ENCODE peak calls at places on chromosomes 3 and 15, in eight cellular contexts. One of them, this sample, is unnamed.

GRCh38 chr3:132279030-132279429 is 38.2 kb upstream of the ACP3 start:
- DNase-seq in mammary epithelial cell: no peak
- DNase-seq in body of pancreas: no peak
- DNase-seq in SJSA1: no peak
- DNase-seq in iPS DF 6.9: no peak
- DNase-seq in Peyer's patch: no peak
- DNase-seq in H9: no peak
- DNase-seq in NCI-H524: no peak
- DNase-seq in this sample: no peak

GRCh38 chr15:27059610-27060202 is 88.7 kb downstream of the GABRG3 start:
- DNase-seq in mammary epithelial cell: no peak
- DNase-seq in body of pancreas: peak; percentile 53
- DNase-seq in SJSA1: no peak
- DNase-seq in iPS DF 6.9: peak; percentile 58
- DNase-seq in Peyer's patch: no peak
- DNase-seq in H9: peak; percentile 79
- DNase-seq in NCI-H524: peak; percentile 84
- DNase-seq in this sample: peak; percentile 40

GRCh38 chr15:88647362-88648105 is 8.7 kb downstream of the ISG20 start:
- DNase-seq in mammary epithelial cell: no peak
- DNase-seq in body of pancreas: peak; percentile 82
- DNase-seq in SJSA1: peak; percentile 22
- DNase-seq in iPS DF 6.9: no peak
- DNase-seq in Peyer's patch: peak; percentile 49
- DNase-seq in H9: peak; percentile 22
- DNase-seq in NCI-H524: no peak
- DNase-seq in this sample: no peak

GRCh38 chr15:79977431-79977940 is 6.5 kb upstream of the BCL2A1 start:
- DNase-seq in mammary epithelial cell: no peak
- DNase-seq in body of pancreas: peak; percentile 58
- DNase-seq in SJSA1: peak; percentile 18
- DNase-seq in iPS DF 6.9: no peak
- DNase-seq in Peyer's patch: no peak
- DNase-seq in H9: no peak
- DNase-seq in NCI-H524: no peak
- DNase-seq in this sample: no peak

GRCh38 chr15:60835974-60836373 is 357.0 kb upstream of the ICE2 start:
- DNase-seq in mammary epithelial cell: no peak
- DNase-seq in body of pancreas: no peak
- DNase-seq in SJSA1: no peak
- DNase-seq in iPS DF 6.9: no peak
- DNase-seq in Peyer's patch: no peak
- DNase-seq in H9: no peak
- DNase-seq in NCI-H524: no peak
- DNase-seq in this sample: no peak

GRCh38 chr3:3519266-3519665 is 280.0 kb upstream of the LRRN1 start:
- DNase-seq in mammary epithelial cell: no peak
- DNase-seq in body of pancreas: no peak
- DNase-seq in SJSA1: no peak
- DNase-seq in iPS DF 6.9: no peak
- DNase-seq in Peyer's patch: no peak
- DNase-seq in H9: no peak
- DNase-seq in NCI-H524: no peak
- DNase-seq in this sample: no peak

GRCh38 chr3:36124118-36124796 is 256.0 kb upstream of the STAC start:
- DNase-seq in mammary epithelial cell: peak; percentile 65
- DNase-seq in body of pancreas: no peak
- DNase-seq in SJSA1: no peak
- DNase-seq in iPS DF 6.9: peak; percentile 64
- DNase-seq in Peyer's patch: no peak
- DNase-seq in H9: peak; percentile 72
- DNase-seq in NCI-H524: peak; percentile 14
- DNase-seq in this sample: no peak

GRCh38 chr3:123374016-123374415 is 74.9 kb downstream of the ADCY5 start:
- DNase-seq in mammary epithelial cell: no peak
- DNase-seq in body of pancreas: no peak
- DNase-seq in SJSA1: no peak
- DNase-seq in iPS DF 6.9: no peak
- DNase-seq in Peyer's patch: peak; percentile 4
- DNase-seq in H9: no peak
- DNase-seq in NCI-H524: peak; percentile 94
- DNase-seq in this sample: no peak

GRCh38 chr15:57216288-57216687 is 160.0 kb upstream of the CGNL1 start:
- DNase-seq in mammary epithelial cell: peak; percentile 64
- DNase-seq in body of pancreas: no peak
- DNase-seq in SJSA1: peak; percentile 51
- DNase-seq in iPS DF 6.9: no peak
- DNase-seq in Peyer's patch: no peak
- DNase-seq in H9: no peak
- DNase-seq in NCI-H524: no peak
- DNase-seq in this sample: no peak

GRCh38 chr3:4899654-4900236 is 79.5 kb upstream of the BHLHE40 start:
- DNase-seq in mammary epithelial cell: no peak
- DNase-seq in body of pancreas: peak; percentile 86
- DNase-seq in SJSA1: no peak
- DNase-seq in iPS DF 6.9: no peak
- DNase-seq in Peyer's patch: peak; percentile 53
- DNase-seq in H9: no peak
- DNase-seq in NCI-H524: no peak
- DNase-seq in this sample: no peak

GRCh38 chr3:174125267-174125844 is 727.8 kb downstream of the NLGN1 start:
- DNase-seq in mammary epithelial cell: peak; percentile 12
- DNase-seq in body of pancreas: no peak
- DNase-seq in SJSA1: no peak
- DNase-seq in iPS DF 6.9: peak; percentile 50
- DNase-seq in Peyer's patch: no peak
- DNase-seq in H9: peak; percentile 32
- DNase-seq in NCI-H524: peak; percentile 45
- DNase-seq in this sample: no peak

GRCh38 chr3:184659797-184660301 is 52.0 kb downstream of the MAGEF1 start:
- DNase-seq in mammary epithelial cell: no peak
- DNase-seq in body of pancreas: no peak
- DNase-seq in SJSA1: no peak
- DNase-seq in iPS DF 6.9: no peak
- DNase-seq in Peyer's patch: no peak
- DNase-seq in H9: peak; percentile 54
- DNase-seq in NCI-H524: peak; percentile 93
- DNase-seq in this sample: no peak

GRCh38 chr3:177490626-177491025 is 293.3 kb upstream of the TBL1XR1 start:
- DNase-seq in mammary epithelial cell: no peak
- DNase-seq in body of pancreas: no peak
- DNase-seq in SJSA1: no peak
- DNase-seq in iPS DF 6.9: no peak
- DNase-seq in Peyer's patch: no peak
- DNase-seq in H9: no peak
- DNase-seq in NCI-H524: no peak
- DNase-seq in this sample: no peak

GRCh38 chr3:63774776-63775175 is 44.3 kb upstream of the C3orf49 start:
- DNase-seq in mammary epithelial cell: no peak
- DNase-seq in body of pancreas: no peak
- DNase-seq in SJSA1: no peak
- DNase-seq in iPS DF 6.9: no peak
- DNase-seq in Peyer's patch: no peak
- DNase-seq in H9: no peak
- DNase-seq in NCI-H524: no peak
- DNase-seq in this sample: no peak

GRCh38 chr15:89898628-89899302 is 5.0 kb upstream of the AP3S2 start:
- DNase-seq in mammary epithelial cell: peak; percentile 59
- DNase-seq in body of pancreas: peak; percentile 71
- DNase-seq in SJSA1: no peak
- DNase-seq in iPS DF 6.9: no peak
- DNase-seq in Peyer's patch: peak; percentile 57
- DNase-seq in H9: peak; percentile 83
- DNase-seq in NCI-H524: peak; percentile 38
- DNase-seq in this sample: peak; percentile 45

GRCh38 chr3:134030382-134030753 is 643 bp upstream of the SLCO2A1 start:
- DNase-seq in mammary epithelial cell: no peak
- DNase-seq in body of pancreas: no peak
- DNase-seq in SJSA1: no peak
- DNase-seq in iPS DF 6.9: no peak
- DNase-seq in Peyer's patch: no peak
- DNase-seq in H9: no peak
- DNase-seq in NCI-H524: no peak
- DNase-seq in this sample: no peak

GRCh38 chr3:24490151-24490550 is 4.5 kb downstream of the THRB start:
- DNase-seq in mammary epithelial cell: no peak
- DNase-seq in body of pancreas: peak; percentile 30
- DNase-seq in SJSA1: no peak
- DNase-seq in iPS DF 6.9: no peak
- DNase-seq in Peyer's patch: no peak
- DNase-seq in H9: no peak
- DNase-seq in NCI-H524: no peak
- DNase-seq in this sample: no peak

GRCh38 chr3:194069421-194070219 is 66.3 kb upstream of the HES1 start:
- DNase-seq in mammary epithelial cell: peak; percentile 56
- DNase-seq in body of pancreas: no peak
- DNase-seq in SJSA1: no peak
- DNase-seq in iPS DF 6.9: no peak
- DNase-seq in Peyer's patch: no peak
- DNase-seq in H9: no peak
- DNase-seq in NCI-H524: no peak
- DNase-seq in this sample: no peak

GRCh38 chr15:62896380-62896866 is 146.1 kb upstream of the TPM1 start:
- DNase-seq in mammary epithelial cell: peak; percentile 86
- DNase-seq in body of pancreas: no peak
- DNase-seq in SJSA1: no peak
- DNase-seq in iPS DF 6.9: no peak
- DNase-seq in Peyer's patch: no peak
- DNase-seq in H9: no peak
- DNase-seq in NCI-H524: no peak
- DNase-seq in this sample: no peak

GRCh38 chr15:77144492-77145070 is 73.7 kb upstream of the TSPAN3 start:
- DNase-seq in mammary epithelial cell: peak; percentile 45
- DNase-seq in body of pancreas: no peak
- DNase-seq in SJSA1: peak; percentile 74
- DNase-seq in iPS DF 6.9: no peak
- DNase-seq in Peyer's patch: no peak
- DNase-seq in H9: no peak
- DNase-seq in NCI-H524: no peak
- DNase-seq in this sample: no peak

GRCh38 chr3:11185144-11185543 is 30.9 kb downstream of the HRH1 start:
- DNase-seq in mammary epithelial cell: no peak
- DNase-seq in body of pancreas: no peak
- DNase-seq in SJSA1: no peak
- DNase-seq in iPS DF 6.9: no peak
- DNase-seq in Peyer's patch: no peak
- DNase-seq in H9: no peak
- DNase-seq in NCI-H524: no peak
- DNase-seq in this sample: no peak

GRCh38 chr3:193620650-193621049 is 27.6 kb downstream of the OPA1 start:
- DNase-seq in mammary epithelial cell: peak; percentile 7
- DNase-seq in body of pancreas: no peak
- DNase-seq in SJSA1: no peak
- DNase-seq in iPS DF 6.9: no peak
- DNase-seq in Peyer's patch: no peak
- DNase-seq in H9: no peak
- DNase-seq in NCI-H524: no peak
- DNase-seq in this sample: no peak

GRCh38 chr3:173708191-173708590 is 310.6 kb downstream of the NLGN1 start:
- DNase-seq in mammary epithelial cell: no peak
- DNase-seq in body of pancreas: no peak
- DNase-seq in SJSA1: no peak
- DNase-seq in iPS DF 6.9: no peak
- DNase-seq in Peyer's patch: no peak
- DNase-seq in H9: peak; percentile 30
- DNase-seq in NCI-H524: no peak
- DNase-seq in this sample: no peak

GRCh38 chr15:51649659-51650521 is 27.3 kb upstream of the DMXL2 start:
- DNase-seq in mammary epithelial cell: peak; percentile 59
- DNase-seq in body of pancreas: peak; percentile 79
- DNase-seq in SJSA1: no peak
- DNase-seq in iPS DF 6.9: peak; percentile 54
- DNase-seq in Peyer's patch: no peak
- DNase-seq in H9: no peak
- DNase-seq in NCI-H524: peak; percentile 76
- DNase-seq in this sample: peak; percentile 54

GRCh38 chr3:49199244-49199899 is 28.0 kb downstream of the KLHDC8B start:
- DNase-seq in mammary epithelial cell: peak; percentile 7
- DNase-seq in body of pancreas: peak; percentile 67
- DNase-seq in SJSA1: peak; percentile 95
- DNase-seq in iPS DF 6.9: no peak
- DNase-seq in Peyer's patch: peak; percentile 61
- DNase-seq in H9: peak; percentile 93
- DNase-seq in NCI-H524: no peak
- DNase-seq in this sample: no peak

GRCh38 chr3:30551266-30551665 is 55.1 kb upstream of the TGFBR2 start:
- DNase-seq in mammary epithelial cell: no peak
- DNase-seq in body of pancreas: no peak
- DNase-seq in SJSA1: no peak
- DNase-seq in iPS DF 6.9: no peak
- DNase-seq in Peyer's patch: no peak
- DNase-seq in H9: no peak
- DNase-seq in NCI-H524: no peak
- DNase-seq in this sample: no peak

GRCh38 chr3:109025896-109026295 is 72.2 kb upstream of the GUCA1C start:
- DNase-seq in mammary epithelial cell: no peak
- DNase-seq in body of pancreas: no peak
- DNase-seq in SJSA1: no peak
- DNase-seq in iPS DF 6.9: no peak
- DNase-seq in Peyer's patch: no peak
- DNase-seq in H9: no peak
- DNase-seq in NCI-H524: no peak
- DNase-seq in this sample: no peak